ENCODE peak calls at places on chromosomes 4 and X, in nine cellular contexts. P is lower lobe of right lung, Y is brain microvascular endothelial cell, N is T-helper 17 cell, T is astrocyte, J is endodermal cell, I is fibroblast of gingiva, U is OCI-LY7, S is non-pigmented ciliary epithelial cell. F is an unnamed sample.

GRCh38 chr4:78410651-78411050 is 140.9 kb upstream of the ANXA3 start:
- DNase-seq in P (no peak), Y (no peak), N (no peak), T (no peak), J (no peak), I (no peak), U (no peak), S (no peak), F (no peak)

GRCh38 chrX:141375011-141375730 is 132.9 kb upstream of the SPANXC start:
- DNase-seq in P (no peak), Y (no peak), N (no peak), T (no peak), J (no peak), I (peak), U (no peak), S (no peak), F (no peak)

GRCh38 chr4:138967313-138967712 is 48.3 kb upstream of the NOCT start:
- DNase-seq in P (no peak), Y (no peak), N (no peak), T (no peak), J (no peak), I (no peak), U (no peak), S (no peak), F (peak)

GRCh38 chr4:86011117-86011516 is 348.7 kb downstream of the MAPK10 start:
- DNase-seq in P (no peak), Y (peak), N (no peak), T (peak), J (no peak), I (peak), U (no peak), S (peak), F (no peak)

GRCh38 chrX:107677909-107678308 is 49.6 kb downstream of the PRPS1 start:
- DNase-seq in P (no peak), Y (no peak), N (no peak), T (no peak), J (peak), I (no peak), U (no peak), S (no peak), F (no peak)

GRCh38 chr4:89249313-89249712 is 58.3 kb downstream of the GPRIN3 start:
- DNase-seq in P (no peak), Y (no peak), N (no peak), T (no peak), J (no peak), I (no peak), U (no peak), S (no peak), F (no peak)

GRCh38 chrX:148441387-148441786 is 59.0 kb upstream of the AFF2 start:
- DNase-seq in P (no peak), Y (no peak), N (no peak), T (no peak), J (peak), I (no peak), U (no peak), S (no peak), F (no peak)

GRCh38 chr4:6909970-6910339 is 329 bp downstream of the TBC1D14 start:
- DNase-seq in P (peak), Y (no peak), N (no peak), T (no peak), J (peak), I (no peak), U (no peak), S (no peak), F (peak)

GRCh38 chr4:87911252-87911774 is 64.2 kb upstream of the SPP1 start:
- DNase-seq in P (no peak), Y (no peak), N (no peak), T (no peak), J (no peak), I (no peak), U (no peak), S (no peak), F (no peak)

GRCh38 chrX:95382799-95383198 is 1301.8 kb upstream of the DIAPH2 start:
- DNase-seq in P (no peak), Y (no peak), N (no peak), T (no peak), J (no peak), I (peak), U (no peak), S (no peak), F (no peak)

GRCh38 chrX:53421772-53422090 is 723 bp downstream of the SMC1A start:
- DNase-seq in P (no peak), Y (peak), N (no peak), T (no peak), J (no peak), I (no peak), U (no peak), S (no peak), F (no peak)

GRCh38 chrX:41178201-41178600 is 93.0 kb downstream of the USP9X start:
- DNase-seq in P (no peak), Y (no peak), N (no peak), T (no peak), J (no peak), I (no peak), U (no peak), S (no peak), F (no peak)

GRCh38 chr4:165684177-165684870 is 188.7 kb upstream of the TLL1 start:
- DNase-seq in P (no peak), Y (peak), N (no peak), T (peak), J (no peak), I (peak), U (no peak), S (peak), F (no peak)

GRCh38 chr4:8350841-8351461 is 81.4 kb downstream of the HTRA3 start:
- DNase-seq in P (no peak), Y (no peak), N (no peak), T (no peak), J (peak), I (no peak), U (no peak), S (no peak), F (no peak)

GRCh38 chr4:182829196-182829595 is 88.0 kb downstream of the DCTD start:
- DNase-seq in P (no peak), Y (no peak), N (no peak), T (no peak), J (no peak), I (no peak), U (no peak), S (no peak), F (no peak)

GRCh38 chr4:165096776-165097175 is 15.9 kb downstream of the TMEM192 start:
- DNase-seq in P (no peak), Y (peak), N (no peak), T (peak), J (no peak), I (peak), U (peak), S (no peak), F (peak)

GRCh38 chr4:98688416-98689290 is 30.2 kb upstream of the TSPAN5 start:
- DNase-seq in P (no peak), Y (peak), N (no peak), T (peak), J (no peak), I (peak), U (no peak), S (peak), F (no peak)

GRCh38 chrX:22110729-22111494 is 78.8 kb downstream of the PHEX start:
- DNase-seq in P (no peak), Y (no peak), N (no peak), T (no peak), J (no peak), I (no peak), U (no peak), S (no peak), F (no peak)

GRCh38 chr4:142940614-142941013 is 94.5 kb upstream of the INPP4B start:
- DNase-seq in P (no peak), Y (no peak), N (no peak), T (no peak), J (no peak), I (no peak), U (no peak), S (no peak), F (no peak)